ENCODE peak calls at places on chromosomes 11 and 22, in eight cellular contexts. One of them, this sample, is unnamed.

GRCh38 chr11:95884364-95884763 is 39.5 kb downstream of the MTMR2 start:
- DNase-seq in endothelial cell: no peak
- DNase-seq in GM20000: no peak
- DNase-seq in hepatocyte: no peak
- DNase-seq in mucosa of descending colon: no peak
- DNase-seq in AG04450: no peak
- DNase-seq in fibroblast of the aortic adventitia: peak
- DNase-seq in CD4-positive, alpha-beta T cell: no peak
- DNase-seq in this sample: no peak

GRCh38 chr11:61955416-61956135 is 5.4 kb downstream of the BEST1 start:
- DNase-seq in endothelial cell: no peak
- DNase-seq in GM20000: no peak
- DNase-seq in hepatocyte: peak
- DNase-seq in mucosa of descending colon: peak
- DNase-seq in AG04450: no peak
- DNase-seq in fibroblast of the aortic adventitia: no peak
- DNase-seq in CD4-positive, alpha-beta T cell: peak
- DNase-seq in this sample: peak

GRCh38 chr22:35149149-35149548 is 83.2 kb downstream of the ISX start:
- DNase-seq in endothelial cell: no peak
- DNase-seq in GM20000: no peak
- DNase-seq in hepatocyte: no peak
- DNase-seq in mucosa of descending colon: no peak
- DNase-seq in AG04450: no peak
- DNase-seq in fibroblast of the aortic adventitia: no peak
- DNase-seq in CD4-positive, alpha-beta T cell: no peak
- DNase-seq in this sample: no peak

GRCh38 chr11:120521176-120521575 is 9.6 kb downstream of the GRIK4 start:
- DNase-seq in endothelial cell: no peak
- DNase-seq in GM20000: no peak
- DNase-seq in hepatocyte: no peak
- DNase-seq in mucosa of descending colon: no peak
- DNase-seq in AG04450: no peak
- DNase-seq in fibroblast of the aortic adventitia: no peak
- DNase-seq in CD4-positive, alpha-beta T cell: no peak
- DNase-seq in this sample: no peak

GRCh38 chr22:37334859-37335818 is 52.8 kb downstream of the CYTH4 start:
- DNase-seq in endothelial cell: no peak
- DNase-seq in GM20000: no peak
- DNase-seq in hepatocyte: no peak
- DNase-seq in mucosa of descending colon: no peak
- DNase-seq in AG04450: no peak
- DNase-seq in fibroblast of the aortic adventitia: no peak
- DNase-seq in CD4-positive, alpha-beta T cell: no peak
- DNase-seq in this sample: no peak

GRCh38 chr11:46242961-46243795 is 34.3 kb upstream of the CREB3L1 start:
- DNase-seq in endothelial cell: peak
- DNase-seq in GM20000: peak
- DNase-seq in hepatocyte: peak
- DNase-seq in mucosa of descending colon: peak
- DNase-seq in AG04450: peak
- DNase-seq in fibroblast of the aortic adventitia: peak
- DNase-seq in CD4-positive, alpha-beta T cell: peak
- DNase-seq in this sample: peak

GRCh38 chr11:118281284-118281683 is 17.2 kb upstream of the MPZL2 start:
- DNase-seq in endothelial cell: no peak
- DNase-seq in GM20000: peak
- DNase-seq in hepatocyte: no peak
- DNase-seq in mucosa of descending colon: no peak
- DNase-seq in AG04450: no peak
- DNase-seq in fibroblast of the aortic adventitia: no peak
- DNase-seq in CD4-positive, alpha-beta T cell: no peak
- DNase-seq in this sample: peak

GRCh38 chr22:32473388-32473952 is 1.1 kb upstream of the FBXO7 start:
- DNase-seq in endothelial cell: peak
- DNase-seq in GM20000: peak
- DNase-seq in hepatocyte: peak
- DNase-seq in mucosa of descending colon: peak
- DNase-seq in AG04450: peak
- DNase-seq in fibroblast of the aortic adventitia: peak
- DNase-seq in CD4-positive, alpha-beta T cell: peak
- DNase-seq in this sample: peak

GRCh38 chr22:20109411-20110358 is 6.2 kb upstream of the RANBP1 start:
- DNase-seq in endothelial cell: no peak
- DNase-seq in GM20000: no peak
- DNase-seq in hepatocyte: no peak
- DNase-seq in mucosa of descending colon: peak
- DNase-seq in AG04450: no peak
- DNase-seq in fibroblast of the aortic adventitia: no peak
- DNase-seq in CD4-positive, alpha-beta T cell: no peak
- DNase-seq in this sample: no peak

GRCh38 chr11:131829725-131830124 is 459.3 kb downstream of the NTM start:
- DNase-seq in endothelial cell: no peak
- DNase-seq in GM20000: no peak
- DNase-seq in hepatocyte: no peak
- DNase-seq in mucosa of descending colon: no peak
- DNase-seq in AG04450: no peak
- DNase-seq in fibroblast of the aortic adventitia: no peak
- DNase-seq in CD4-positive, alpha-beta T cell: no peak
- DNase-seq in this sample: no peak

GRCh38 chr22:44108076-44108475 is 72.6 kb upstream of the PARVG start:
- DNase-seq in endothelial cell: no peak
- DNase-seq in GM20000: no peak
- DNase-seq in hepatocyte: no peak
- DNase-seq in mucosa of descending colon: no peak
- DNase-seq in AG04450: no peak
- DNase-seq in fibroblast of the aortic adventitia: no peak
- DNase-seq in CD4-positive, alpha-beta T cell: no peak
- DNase-seq in this sample: no peak

GRCh38 chr11:70731670-70732492 is 333.6 kb downstream of the CTTN start:
- DNase-seq in endothelial cell: no peak
- DNase-seq in GM20000: no peak
- DNase-seq in hepatocyte: no peak
- DNase-seq in mucosa of descending colon: no peak
- DNase-seq in AG04450: no peak
- DNase-seq in fibroblast of the aortic adventitia: no peak
- DNase-seq in CD4-positive, alpha-beta T cell: no peak
- DNase-seq in this sample: no peak

GRCh38 chr11:65695459-65696241 is 16.4 kb upstream of the KAT5 start:
- DNase-seq in endothelial cell: no peak
- DNase-seq in GM20000: no peak
- DNase-seq in hepatocyte: peak
- DNase-seq in mucosa of descending colon: peak
- DNase-seq in AG04450: no peak
- DNase-seq in fibroblast of the aortic adventitia: peak
- DNase-seq in CD4-positive, alpha-beta T cell: no peak
- DNase-seq in this sample: no peak

GRCh38 chr11:35949242-35949641 is 5.4 kb downstream of the LDLRAD3 start:
- DNase-seq in endothelial cell: no peak
- DNase-seq in GM20000: no peak
- DNase-seq in hepatocyte: no peak
- DNase-seq in mucosa of descending colon: no peak
- DNase-seq in AG04450: no peak
- DNase-seq in fibroblast of the aortic adventitia: no peak
- DNase-seq in CD4-positive, alpha-beta T cell: no peak
- DNase-seq in this sample: no peak

GRCh38 chr11:34653851-34654490 is 33.1 kb downstream of the EHF start:
- DNase-seq in endothelial cell: no peak
- DNase-seq in GM20000: no peak
- DNase-seq in hepatocyte: peak
- DNase-seq in mucosa of descending colon: no peak
- DNase-seq in AG04450: peak
- DNase-seq in fibroblast of the aortic adventitia: peak
- DNase-seq in CD4-positive, alpha-beta T cell: no peak
- DNase-seq in this sample: no peak

GRCh38 chr11:14644396-14645246 is 1.0 kb downstream of the PDE3B start:
- DNase-seq in endothelial cell: peak
- DNase-seq in GM20000: peak
- DNase-seq in hepatocyte: peak
- DNase-seq in mucosa of descending colon: peak
- DNase-seq in AG04450: no peak
- DNase-seq in fibroblast of the aortic adventitia: peak
- DNase-seq in CD4-positive, alpha-beta T cell: peak
- DNase-seq in this sample: peak

GRCh38 chr22:46653596-46653995 is 33.4 kb downstream of the GRAMD4 start:
- DNase-seq in endothelial cell: no peak
- DNase-seq in GM20000: peak
- DNase-seq in hepatocyte: no peak
- DNase-seq in mucosa of descending colon: no peak
- DNase-seq in AG04450: no peak
- DNase-seq in fibroblast of the aortic adventitia: no peak
- DNase-seq in CD4-positive, alpha-beta T cell: no peak
- DNase-seq in this sample: peak

GRCh38 chr11:80390546-80390945 is 949.7 kb upstream of the TENM4 start:
- DNase-seq in endothelial cell: no peak
- DNase-seq in GM20000: no peak
- DNase-seq in hepatocyte: no peak
- DNase-seq in mucosa of descending colon: no peak
- DNase-seq in AG04450: no peak
- DNase-seq in fibroblast of the aortic adventitia: no peak
- DNase-seq in CD4-positive, alpha-beta T cell: no peak
- DNase-seq in this sample: no peak

GRCh38 chr11:10584071-10584501 is 15.6 kb upstream of the LYVE1 start:
- DNase-seq in endothelial cell: no peak
- DNase-seq in GM20000: no peak
- DNase-seq in hepatocyte: no peak
- DNase-seq in mucosa of descending colon: no peak
- DNase-seq in AG04450: peak
- DNase-seq in fibroblast of the aortic adventitia: peak
- DNase-seq in CD4-positive, alpha-beta T cell: no peak
- DNase-seq in this sample: no peak

GRCh38 chr11:6156628-6157367 is 13.3 kb downstream of the OR52B2 start:
- DNase-seq in endothelial cell: no peak
- DNase-seq in GM20000: no peak
- DNase-seq in hepatocyte: peak
- DNase-seq in mucosa of descending colon: no peak
- DNase-seq in AG04450: no peak
- DNase-seq in fibroblast of the aortic adventitia: no peak
- DNase-seq in CD4-positive, alpha-beta T cell: no peak
- DNase-seq in this sample: no peak

GRCh38 chr11:97092823-97093222 is 703.0 kb downstream of the JRKL start:
- DNase-seq in endothelial cell: no peak
- DNase-seq in GM20000: no peak
- DNase-seq in hepatocyte: peak
- DNase-seq in mucosa of descending colon: no peak
- DNase-seq in AG04450: no peak
- DNase-seq in fibroblast of the aortic adventitia: no peak
- DNase-seq in CD4-positive, alpha-beta T cell: no peak
- DNase-seq in this sample: no peak
- TF ChIP-seq CTCF in endothelial cell: no peak
- TF ChIP-seq CTCF in GM20000: no peak
- TF ChIP-seq CTCF in hepatocyte: peak
- TF ChIP-seq CTCF in mucosa of descending colon: no peak
- TF ChIP-seq CTCF in AG04450: no peak
- TF ChIP-seq CTCF in fibroblast of the aortic adventitia: no peak
- TF ChIP-seq CTCF in CD4-positive, alpha-beta T cell: no peak
- TF ChIP-seq CTCF in this sample: no peak

DNA sequence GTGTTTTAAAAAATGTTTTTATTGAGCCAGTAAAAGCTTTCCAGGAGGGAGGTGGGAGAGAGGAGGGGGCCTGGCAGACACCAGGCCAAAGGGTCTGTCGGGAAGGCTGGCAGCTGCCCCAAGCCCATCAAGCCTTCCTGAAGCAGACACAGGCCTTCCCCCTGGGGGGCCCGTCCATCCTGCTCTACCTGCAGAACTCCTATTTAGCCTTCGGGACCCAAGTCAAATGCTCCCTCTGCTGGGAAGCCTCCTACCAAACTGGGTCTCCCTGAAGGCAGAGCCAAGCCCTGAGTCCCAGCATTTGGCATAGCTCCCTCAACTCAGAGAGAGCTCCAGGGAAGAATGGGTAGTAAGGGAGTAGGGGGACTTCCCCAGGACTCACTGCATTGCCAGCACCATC is 23.0 kb downstream of the OTUB1 start:
- DNase-seq in endothelial cell: no peak
- DNase-seq in GM20000: no peak
- DNase-seq in hepatocyte: no peak
- DNase-seq in mucosa of descending colon: no peak
- DNase-seq in AG04450: no peak
- DNase-seq in fibroblast of the aortic adventitia: no peak
- DNase-seq in CD4-positive, alpha-beta T cell: no peak
- DNase-seq in this sample: no peak
- TF ChIP-seq CTCF in endothelial cell: no peak
- TF ChIP-seq CTCF in GM20000: no peak
- TF ChIP-seq CTCF in hepatocyte: no peak
- TF ChIP-seq CTCF in mucosa of descending colon: no peak
- TF ChIP-seq CTCF in AG04450: no peak
- TF ChIP-seq CTCF in fibroblast of the aortic adventitia: no peak
- TF ChIP-seq CTCF in CD4-positive, alpha-beta T cell: no peak
- TF ChIP-seq CTCF in this sample: no peak

DNA sequence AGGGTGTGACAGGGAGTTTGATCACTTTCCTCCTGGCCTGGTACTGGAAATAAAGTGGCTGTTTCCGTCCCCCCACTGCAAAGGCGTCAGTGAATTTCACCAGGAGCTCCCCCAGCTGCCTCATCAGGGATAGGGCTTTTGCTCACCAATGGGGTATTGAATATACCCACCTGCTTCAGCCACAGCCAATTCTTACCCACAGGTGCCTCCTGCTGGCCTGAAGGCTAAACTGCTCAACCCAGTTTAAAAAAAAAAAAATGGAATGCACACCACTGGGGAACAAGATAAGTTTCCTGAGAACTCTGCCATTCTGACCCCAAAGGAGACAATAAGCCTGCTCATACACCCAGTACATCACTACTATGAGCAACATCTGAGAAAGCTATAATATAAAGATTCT is 65.3 kb upstream of the MS4A8 start:
- DNase-seq in endothelial cell: peak
- DNase-seq in GM20000: peak
- DNase-seq in hepatocyte: no peak
- DNase-seq in mucosa of descending colon: peak
- DNase-seq in AG04450: no peak
- DNase-seq in fibroblast of the aortic adventitia: no peak
- DNase-seq in CD4-positive, alpha-beta T cell: no peak
- DNase-seq in this sample: peak
- TF ChIP-seq CTCF in endothelial cell: peak
- TF ChIP-seq CTCF in GM20000: peak
- TF ChIP-seq CTCF in hepatocyte: peak
- TF ChIP-seq CTCF in mucosa of descending colon: peak
- TF ChIP-seq CTCF in AG04450: no peak
- TF ChIP-seq CTCF in fibroblast of the aortic adventitia: peak
- TF ChIP-seq CTCF in CD4-positive, alpha-beta T cell: no peak
- TF ChIP-seq CTCF in this sample: peak

DNA sequence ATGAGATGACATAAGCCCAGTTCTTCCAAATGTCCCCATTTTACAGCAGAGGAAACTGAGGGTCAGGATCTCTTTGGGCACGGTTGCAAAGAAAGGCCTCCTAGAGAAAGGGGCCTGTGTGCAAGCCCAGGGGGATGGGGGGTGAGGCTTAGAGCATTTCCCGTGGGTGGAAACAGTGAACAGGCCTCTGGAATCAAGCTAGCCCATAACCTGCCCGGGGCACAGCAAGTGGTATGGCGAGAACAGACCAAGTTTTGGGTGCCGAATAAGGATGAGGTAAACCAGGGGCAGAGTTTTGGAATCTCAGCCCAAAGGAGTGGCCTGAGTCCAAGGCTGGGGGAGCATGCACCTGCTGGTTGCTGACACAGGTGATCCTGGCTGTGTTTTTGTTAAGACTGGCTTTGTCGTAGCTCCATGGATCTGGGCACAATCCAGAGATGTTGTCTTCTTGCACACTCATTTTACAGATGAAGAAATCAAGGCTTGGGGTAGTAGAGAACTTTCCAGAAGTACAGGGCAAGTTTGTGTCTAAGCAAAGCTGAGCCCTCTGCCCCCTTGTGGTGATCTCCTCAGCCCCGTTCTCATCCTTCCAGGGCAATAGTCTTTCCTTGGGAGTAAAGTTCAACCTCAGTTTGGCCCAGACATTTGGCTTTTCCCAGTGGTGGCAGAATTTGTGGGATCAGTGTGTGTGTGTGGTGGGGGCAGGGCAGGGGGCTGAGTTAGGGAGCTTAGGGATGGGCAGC is 53.5 kb upstream of the MYEOV start:
- DNase-seq in endothelial cell: no peak
- DNase-seq in GM20000: no peak
- DNase-seq in hepatocyte: peak
- DNase-seq in mucosa of descending colon: peak
- DNase-seq in AG04450: no peak
- DNase-seq in fibroblast of the aortic adventitia: peak
- DNase-seq in CD4-positive, alpha-beta T cell: no peak
- DNase-seq in this sample: no peak
- TF ChIP-seq CTCF in endothelial cell: no peak
- TF ChIP-seq CTCF in GM20000: no peak
- TF ChIP-seq CTCF in hepatocyte: peak
- TF ChIP-seq CTCF in mucosa of descending colon: peak
- TF ChIP-seq CTCF in AG04450: peak
- TF ChIP-seq CTCF in fibroblast of the aortic adventitia: peak
- TF ChIP-seq CTCF in CD4-positive, alpha-beta T cell: no peak
- TF ChIP-seq CTCF in this sample: no peak

This sample was measured in GM13976.